ENCODE peak calls at places on chromosomes 11 and 22, in four cellular contexts. W is GM12878, Z is K562, T is HL-60. D is an unnamed sample.

GRCh38 chr11:94525933-94526332 is 13.7 kb downstream of the C11orf97 start:
- DNase-seq in W (no peak), Z (no peak), T (peak; percentile 90), D (no peak)

GRCh38 chr22:23245045-23245798 is 64.9 kb downstream of the BCR start:
- DNase-seq in W (no peak), Z (peak; percentile 55), T (no peak), D (no peak)

GRCh38 chr11:59957094-59957493 is 6.7 kb upstream of the OOSP4A start:
- DNase-seq in T (no peak), Z (no peak), W (no peak), D (no peak)

GRCh38 chr22:42376721-42377177 is 55.5 kb downstream of the NFAM1 start:
- DNase-seq in T (no peak), Z (peak; percentile 37), W (no peak), D (no peak)

GRCh38 chr22:38345782-38346181 is 28.5 kb upstream of the CSNK1E start:
- DNase-seq in T (no peak), W (no peak), Z (no peak), D (no peak)

GRCh38 chr11:32829157-32829679 is 509 bp upstream of the PRRG4 start:
- DNase-seq in W (no peak), Z (no peak), T (no peak), D (no peak)

GRCh38 chr11:3056296-3057068 is 741 bp downstream of the CARS1 start:
- DNase-seq in W (no peak), T (no peak), Z (no peak), D (no peak)

GRCh38 chr11:120511116-120511803 is at the start of gene GRIK4:
- DNase-seq in W (no peak), Z (peak; percentile 92), T (peak; percentile 70), D (peak; percentile 96)

GRCh38 chr11:2912498-2912897 is 16.7 kb downstream of the PHLDA2 start:
- DNase-seq in T (no peak), Z (peak; percentile 93), W (no peak), D (no peak)

GRCh38 chr11:35146074-35146521 is 7.1 kb downstream of the CD44 start:
- DNase-seq in Z (no peak), T (peak; percentile 17), W (peak; percentile 83), D (no peak)

GRCh38 chr11:6321961-6322362 is 1.7 kb upstream of the CAVIN3 start:
- DNase-seq in Z (no peak), T (no peak), W (no peak), D (no peak)

GRCh38 chr11:94602430-94603372 is 35.5 kb downstream of the PIWIL4 start:
- DNase-seq in Z (peak; percentile 20), W (peak; percentile 75), T (peak; percentile 63), D (peak; percentile 19)

GRCh38 chr11:206516-207212 is 535 bp downstream of the BET1L start:
- DNase-seq in T (peak; percentile 63), Z (peak; percentile 50), W (no peak), D (no peak)

GRCh38 chr22:47780281-47780875 is 1017.9 kb downstream of the TBC1D22A start:
- DNase-seq in Z (no peak), W (no peak), T (no peak), D (no peak)

GRCh38 chr11:92226331-92227232 is 2.0 kb downstream of the FAT3 start:
- DNase-seq in Z (no peak), T (no peak), W (no peak), D (no peak)

GRCh38 chr11:98107736-98108135 is 913.0 kb upstream of the CNTN5 start:
- DNase-seq in T (no peak), Z (no peak), W (no peak), D (no peak)

GRCh38 chr22:20115691-20116375 is at the start of gene RANBP1:
- DNase-seq in T (no peak), Z (peak; percentile 72), W (no peak), D (no peak)

GRCh38 chr11:1749020-1749758 is 1.2 kb downstream of the IFITM10 start:
- DNase-seq in W (no peak), Z (no peak), T (no peak), D (no peak)

GRCh38 chr22:43446037-43446803 is 34.4 kb downstream of the MPPED1 start:
- DNase-seq in Z (no peak), W (no peak), T (no peak), D (no peak)

GRCh38 chr22:46990937-46991520 is 228.6 kb downstream of the TBC1D22A start:
- DNase-seq in T (no peak), Z (no peak), W (no peak), D (no peak)

GRCh38 chr22:45105281-45105700 is 58.4 kb upstream of the NUP50 start:
- DNase-seq in T (no peak), W (no peak), Z (no peak), D (no peak)

GRCh38 chr22:17359501-17359900 is 9.8 kb upstream of the CECR2 start:
- DNase-seq in W (no peak), Z (peak; percentile 56), T (peak; percentile 8), D (no peak)

GRCh38 chr22:44276706-44277403 is 35.9 kb downstream of the SHISAL1 start:
- DNase-seq in T (no peak), Z (no peak), W (no peak), D (no peak)

GRCh38 chr22:45608763-45609180 is 62.9 kb upstream of the ATXN10 start:
- DNase-seq in W (no peak), Z (no peak), T (peak; percentile 51), D (no peak)

GRCh38 chr11:128783513-128783912 is 83.6 kb downstream of the KCNJ1 start:
- DNase-seq in T (no peak), W (no peak), Z (no peak), D (no peak)

GRCh38 chr11:69419662-69420061 is 61.8 kb upstream of the LINC01488 start:
- DNase-seq in W (no peak), T (no peak), Z (no peak), D (no peak)

GRCh38 chr11:66598993-66599392 is 6.0 kb downstream of the CCS start:
- DNase-seq in Z (no peak), W (no peak), T (no peak), D (no peak)

GRCh38 chr11:103907548-103908455 is 128.6 kb upstream of the DDI1 start:
- DNase-seq in T (no peak), W (no peak), Z (no peak), D (no peak)

GRCh38 chr11:13595166-13595565 is 73.3 kb upstream of the FAR1 start:
- DNase-seq in T (no peak), Z (no peak), W (no peak), D (no peak)

GRCh38 chr11:132289590-132290256 is 919.3 kb downstream of the NTM start:
- DNase-seq in W (no peak), Z (no peak), T (no peak), D (no peak)

GRCh38 chr11:39209966-39210365 is 2249.5 kb downstream of the LRRC4C start:
- DNase-seq in Z (no peak), T (no peak), W (no peak), D (no peak)

GRCh38 chr11:124970925-124971324 is 16.9 kb downstream of the CCDC15 start:
- DNase-seq in Z (peak; percentile 29), W (no peak), T (peak; percentile 38), D (no peak)

GRCh38 chr11:15905334-15905733 is 451.0 kb downstream of the SOX6 start:
- DNase-seq in W (no peak), Z (no peak), T (no peak), D (no peak)

GRCh38 chr11:76030973-76031590 is 175.2 kb downstream of the WNT11 start:
- DNase-seq in Z (no peak), W (no peak), T (no peak), D (no peak)

GRCh38 chr11:46674463-46675287 is 25.7 kb downstream of the ARHGAP1 start:
- DNase-seq in W (no peak), Z (peak; percentile 51), T (peak; percentile 88), D (no peak)

GRCh38 chr11:75766449-75767227 is 1.9 kb upstream of the DGAT2 start:
- DNase-seq in W (no peak), Z (no peak), T (no peak), D (no peak)

GRCh38 chr22:36329217-36330078 is 58.3 kb downstream of the MYH9 start:
- DNase-seq in Z (peak; percentile 71), W (no peak), T (peak; percentile 95), D (no peak)
- TF ChIP-seq SPI1 in Z (peak; percentile 4), W (no peak), T (no peak), D (no peak)

DNA sequence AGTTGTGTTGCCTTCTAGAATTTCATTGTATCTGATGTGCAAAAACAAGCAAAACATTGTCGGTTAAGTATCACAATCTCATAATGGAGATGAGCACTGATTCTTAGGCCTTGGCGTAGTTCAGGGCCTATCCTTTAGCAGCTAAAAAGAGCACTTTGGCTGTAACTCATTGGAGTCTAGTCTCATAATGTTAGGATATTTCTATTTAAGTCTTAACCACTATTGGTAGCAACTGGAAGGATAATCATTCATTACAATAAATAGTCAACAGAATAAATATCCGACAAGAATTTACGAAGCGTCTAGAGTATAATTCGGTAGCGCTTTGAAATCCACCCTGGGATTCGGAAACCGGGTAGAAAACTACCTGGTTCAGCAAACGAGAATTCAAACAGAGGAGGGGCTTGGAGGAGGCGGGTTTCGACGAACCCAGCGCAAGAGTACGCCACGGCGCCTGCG is 461 bp upstream of the EED start:
- DNase-seq in Z (peak; percentile 93), T (peak; percentile 93), W (no peak), D (peak; percentile 52)
- TF ChIP-seq SPI1 in Z (no peak), T (no peak), W (no peak), D (no peak)

GRCh38 chr11:10452211-10452767 is 2.8 kb upstream of the AMPD3 start:
- DNase-seq in Z (no peak), W (no peak), T (no peak), D (no peak)

GRCh38 chr11:10453261-10453660 is 1.8 kb upstream of the AMPD3 start:
- DNase-seq in T (no peak), W (no peak), Z (no peak), D (no peak)

GRCh38 chr11:10451399-10452116 is 3.5 kb upstream of the AMPD3 start:
- DNase-seq in W (no peak), Z (no peak), T (peak; percentile 82), D (no peak)

GRCh38 chr11:10454506-10454901 is 560 bp upstream of the AMPD3 start:
- DNase-seq in T (no peak), Z (no peak), W (no peak), D (no peak)

DNA sequence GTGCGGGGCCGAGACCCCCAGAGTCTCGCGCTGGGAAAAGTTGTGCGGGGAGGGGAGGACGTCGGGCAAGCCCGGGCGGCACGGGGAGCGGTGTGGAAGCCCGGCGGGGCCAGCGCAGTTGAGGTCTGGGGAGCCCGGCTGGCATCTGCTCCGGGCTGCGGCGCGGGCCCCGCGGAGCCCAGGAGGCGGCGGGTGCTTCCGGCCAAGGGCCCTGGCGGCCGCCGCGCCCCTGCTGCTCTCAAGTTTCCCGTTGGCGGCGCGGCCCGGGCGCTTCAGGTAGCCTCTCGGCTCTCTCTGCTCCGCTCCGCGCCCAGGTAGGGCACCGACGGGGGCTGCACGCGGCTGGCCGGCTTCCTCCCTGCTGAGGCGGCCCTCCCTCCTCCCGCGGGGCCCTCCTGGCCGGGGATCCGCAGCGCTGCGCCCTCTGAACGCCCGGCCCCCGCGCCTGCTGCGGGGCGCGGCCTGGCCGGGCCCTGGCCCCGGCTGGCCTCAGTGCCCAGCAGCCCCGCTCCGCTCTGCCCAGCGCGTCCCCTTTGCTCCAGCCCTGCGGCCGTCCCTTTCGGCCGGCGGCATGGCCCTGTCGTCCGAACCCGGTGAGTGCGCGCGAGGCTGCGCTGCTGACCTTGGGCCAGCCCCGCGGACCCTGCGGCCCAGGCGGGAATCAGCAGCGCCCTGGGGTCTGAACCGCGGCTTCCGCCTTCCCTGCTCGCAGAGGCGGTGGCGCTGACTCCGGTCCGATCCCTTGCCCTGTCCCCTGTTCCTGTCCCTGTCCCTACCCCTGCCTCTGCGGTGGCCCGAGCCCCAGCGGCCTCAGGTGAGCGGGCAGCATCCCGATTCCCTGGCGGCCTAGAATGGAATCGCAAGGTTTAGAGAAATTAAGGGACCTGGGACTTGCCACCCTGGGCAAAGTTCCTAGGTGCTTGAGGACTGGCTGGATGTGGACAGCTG is 4.3 kb upstream of the AMPD3 start:
- DNase-seq in T (peak; percentile 38), Z (no peak), W (no peak), D (peak; percentile 42)
- TF ChIP-seq SPI1 in T (no peak), Z (no peak), W (no peak), D (no peak)

GRCh38 chr22:49664371-49664881 is 163.2 kb downstream of the BRD1 start:
- DNase-seq in Z (no peak), W (no peak), T (no peak), D (no peak)
- TF ChIP-seq SPI1 in Z (no peak), W (no peak), T (no peak), D (no peak)

D was measured in GM12891.